ENCODE peak calls at places on chromosome 5, in four cellular contexts. K is IMR-90, M is pancreas, H is kidney. T is an unnamed sample.

GRCh38 chr5:159419567-159419966 is 89.3 kb upstream of the IL12B start:
- DNase-seq in K (no peak), M (no peak), H (no peak), T (no peak)

GRCh38 chr5:119343042-119343441 is 12.8 kb upstream of the TNFAIP8 start:
- DNase-seq in K (peak; percentile 67), M (no peak), H (no peak), T (no peak)

GRCh38 chr5:172164773-172165212 is 23.2 kb downstream of the STK10 start:
- DNase-seq in K (peak; percentile 45), M (no peak), H (no peak), T (no peak)

GRCh38 chr5:119031905-119032304 is 39.0 kb upstream of the DMXL1 start:
- DNase-seq in K (no peak), M (no peak), H (no peak), T (no peak)

GRCh38 chr5:175922192-175922885 is 45.8 kb downstream of the THOC3 start:
- DNase-seq in K (peak; percentile 99), M (no peak), H (no peak), T (no peak)

GRCh38 chr5:55800924-55801323 is 50.2 kb upstream of the IL31RA start:
- DNase-seq in K (no peak), M (no peak), H (no peak), T (no peak)

GRCh38 chr5:29963956-29964355 is 1229.5 kb upstream of the CDH6 start:
- DNase-seq in K (no peak), M (no peak), H (no peak), T (no peak)

GRCh38 chr5:145362261-145362660 is 472.9 kb downstream of the PRELID2 start:
- DNase-seq in K (peak; percentile 93), M (no peak), H (no peak), T (no peak)

GRCh38 chr5:96595300-96596090 is 66.7 kb upstream of the CAST start:
- DNase-seq in K (no peak), M (no peak), H (no peak), T (peak; percentile 32)

GRCh38 chr5:10973316-10973715 is 212.3 kb upstream of the DAP start:
- DNase-seq in K (no peak), M (no peak), H (no peak), T (no peak)

DNA sequence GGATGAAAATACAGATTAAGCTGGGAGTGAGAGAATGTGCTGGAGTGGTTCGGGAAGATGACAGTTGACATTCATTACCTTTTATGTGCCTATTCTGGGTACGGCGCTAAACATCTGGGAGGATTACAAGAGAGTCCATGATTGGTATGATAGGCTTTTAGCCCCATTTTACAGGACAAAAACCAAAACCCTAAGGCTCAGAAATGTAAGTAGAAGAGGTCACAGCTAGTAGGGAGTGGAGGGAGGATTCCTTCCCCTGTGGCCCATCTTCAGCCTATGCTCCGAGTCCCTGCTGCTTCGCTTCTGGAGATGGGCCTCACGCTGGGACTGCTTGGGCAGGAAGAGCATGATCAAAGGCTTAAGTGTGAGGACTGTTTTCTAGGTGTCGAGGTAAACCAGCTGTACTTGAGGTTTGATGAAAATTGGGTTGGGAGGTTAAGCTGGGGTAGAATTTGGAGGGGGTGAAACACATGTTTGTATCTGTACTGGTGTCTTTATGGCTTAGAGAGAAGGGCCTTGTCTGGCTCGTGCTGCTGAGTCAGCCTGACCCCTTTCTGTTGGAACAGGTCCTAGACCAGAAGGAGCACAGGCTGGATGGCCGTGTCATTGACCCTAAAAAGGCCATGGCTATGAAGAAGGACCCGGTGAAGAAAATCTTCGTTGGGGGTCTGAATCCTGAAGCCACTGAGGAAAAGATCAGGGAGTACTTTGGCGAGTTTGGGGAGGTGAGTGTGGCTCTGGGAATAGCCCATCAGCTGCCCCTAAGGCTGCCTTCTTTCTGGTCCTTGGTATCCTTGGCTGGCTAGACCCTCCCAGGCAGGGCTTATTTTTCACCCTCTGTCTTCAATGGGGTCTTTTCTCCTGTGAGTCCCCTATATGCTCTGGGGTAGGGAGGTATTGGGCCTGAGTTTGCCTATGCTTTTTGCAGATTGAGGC is 2.1 kb downstream of the HNRNPAB start:
- DNase-seq in K (peak; percentile 23), M (no peak), H (no peak), T (no peak)
- H3K4me3 ChIP-seq in K (peak overlapping the region; percentile 70), M (peak overlapping the region; percentile 98), H (peak overlapping the region; percentile 92), T (peak overlapping the region; percentile 61)

DNA sequence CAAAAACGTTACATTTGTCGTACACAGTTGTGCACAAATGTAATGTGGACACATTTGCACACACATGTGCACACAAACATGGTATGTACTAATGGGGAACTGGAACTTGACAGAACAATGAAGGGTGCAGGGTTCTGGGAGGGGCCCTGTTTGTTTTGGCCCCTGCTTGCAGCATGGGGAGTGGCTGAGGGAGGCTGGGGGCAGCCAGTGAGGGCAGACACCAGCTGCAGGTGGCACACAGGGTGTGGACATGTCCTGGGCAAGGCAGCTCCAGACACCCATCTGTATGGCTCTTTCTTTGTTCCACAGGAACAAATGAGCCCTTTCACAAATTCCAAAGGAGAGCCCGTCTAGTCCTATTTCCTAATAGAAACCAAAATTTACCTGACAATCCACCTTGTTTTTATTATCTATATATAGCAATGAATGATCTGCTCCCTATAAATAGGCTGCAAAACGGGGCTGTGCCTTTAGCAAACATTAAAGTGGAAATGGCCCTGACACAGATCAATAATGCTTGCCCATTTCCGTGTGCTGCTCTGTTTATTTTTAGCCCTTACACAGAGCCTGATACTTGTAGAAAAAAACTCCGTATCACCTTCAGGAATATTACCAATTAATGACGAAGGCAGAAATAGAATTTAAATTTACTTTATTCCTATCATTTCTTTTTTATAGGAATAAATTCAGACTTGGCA is 26.4 kb downstream of the MARCHF3 start:
- DNase-seq in K (no peak), M (no peak), H (no peak), T (no peak)
- H3K36me3 ChIP-seq in K (no peaks in the 10 kb centered on the region), M (no peaks in the 10 kb centered on the region), H (no peaks in the 10 kb centered on the region), T (no peaks in the 10 kb centered on the region)

GRCh38 chr5:893137-893506 is 438 bp downstream of the TRIP13 start:
- DNase-seq in K (no peak), M (no peak), H (no peak), T (peak; percentile 20)

GRCh38 chr5:892390-893136 is at the start of the genes BRD9 and TRIP13:
- DNase-seq in K (peak; percentile 64), M (peak; percentile 78), H (peak; percentile 94), T (peak; percentile 74)

GRCh38 chr5:891117-891836 is 1.3 kb downstream of the BRD9 start:
- DNase-seq in K (no peak), M (no peak), H (no peak), T (peak; percentile 82)

GRCh38 chr5:891837-892389 is 688 bp downstream of the BRD9 start:
- DNase-seq in K (peak; percentile 17), M (no peak), H (no peak), T (peak; percentile 25)

DNA sequence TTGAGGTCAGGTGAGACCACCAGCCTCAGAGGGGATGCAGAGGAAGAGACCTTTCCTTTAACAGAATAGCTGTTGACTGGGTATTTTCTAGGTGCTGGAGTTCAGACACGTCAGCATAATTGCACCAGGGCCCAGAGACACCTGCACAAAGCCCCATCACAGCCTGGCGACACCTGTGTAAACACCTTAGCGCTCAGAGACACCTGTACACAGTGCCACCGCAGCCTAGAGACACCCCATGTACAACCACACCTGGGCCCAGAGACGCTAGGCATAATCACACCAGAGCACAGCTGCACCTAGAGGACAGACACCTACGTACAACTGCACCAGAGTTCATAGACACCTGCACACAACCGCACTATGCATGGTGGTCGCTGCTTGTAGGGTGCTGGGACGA is 1.0 kb downstream of the TRIP13 start:
- DNase-seq in K (no peak), M (no peak), H (no peak), T (no peak)
- H3K4me3 ChIP-seq in K (peak overlapping the region; percentile 100), M (no peak overlapping the region), H (no peak overlapping the region), T (peak overlapping the region; percentile 80)

GRCh38 chr5:157323107-157323706 is 57.3 kb downstream of the CYFIP2 start:
- DNase-seq in K (no peak), M (no peak), H (peak; percentile 49), T (no peak)
- H3K36me3 ChIP-seq in K (no peaks in the 10 kb centered on the region), M (no peaks in the 10 kb centered on the region), H (peaks cover 74% of the 10 kb centered on the region), T (peaks cover 29% of the 10 kb centered on the region)

DNA sequence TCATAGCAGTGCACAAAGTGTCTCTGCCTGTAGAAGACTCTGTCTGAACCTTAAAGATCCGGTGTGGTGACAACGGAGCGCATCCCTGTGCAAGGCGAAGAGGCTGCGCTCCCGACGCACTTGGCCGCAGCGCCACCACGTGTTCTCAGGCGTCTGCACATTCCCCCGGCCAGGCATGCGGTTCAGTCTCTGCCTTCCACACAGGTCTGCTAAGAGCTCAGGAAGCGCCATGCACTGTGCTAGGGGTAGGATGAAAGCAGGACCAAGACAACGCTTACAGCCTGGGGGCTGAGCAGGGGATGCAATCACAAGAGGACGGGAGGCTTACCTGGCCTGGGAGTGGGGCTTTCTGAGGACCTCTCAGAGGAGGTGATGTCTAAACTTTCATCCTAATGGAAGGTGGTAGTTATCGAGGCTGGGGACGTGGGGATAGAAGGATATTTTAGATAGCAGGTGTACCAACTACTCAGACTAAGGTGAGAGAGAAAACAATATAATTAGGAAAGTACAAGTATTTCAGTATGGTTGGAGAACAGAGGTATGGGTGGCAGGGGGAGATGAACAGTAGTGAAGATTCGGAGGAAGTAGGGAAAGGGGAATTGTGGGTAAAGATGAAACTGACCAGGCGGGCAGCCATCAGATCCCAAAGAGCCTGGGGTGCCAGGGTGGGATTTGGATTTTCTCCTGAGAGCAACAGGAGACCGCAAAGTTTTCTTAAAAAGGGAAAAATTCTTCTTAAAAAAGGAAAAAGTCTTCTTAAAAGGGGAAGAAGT is 13.3 kb downstream of the CAPSL start:
- DNase-seq in K (peak; percentile 74), M (peak; percentile 11), H (peak; percentile 82), T (peak; percentile 59)
- H3K4me3 ChIP-seq in K (no peak overlapping the region), M (no peak overlapping the region), H (no peak overlapping the region), T (no peak overlapping the region)

GRCh38 chr5:134149571-134150303 is 27.0 kb downstream of the SKP1 start:
- DNase-seq in K (peak; percentile 33), M (no peak), H (peak; percentile 52), T (no peak)
- H3K36me3 ChIP-seq in K (peaks cover 38% of the 10 kb centered on the region), M (peaks cover 6% of the 10 kb centered on the region), H (peaks cover 32% of the 10 kb centered on the region), T (peaks cover 81% of the 10 kb centered on the region)

T was measured in HAP-1.